ENCODE peak calls at places on chromosome 16, in nine cellular contexts. X is heart right ventricle, Q is lower leg skin, A is pancreas, I is IMR-90, Y is transverse colon, S is brain microvascular endothelial cell, U is progenitor cell of endocrine pancreas, P is cardiac muscle cell. Z is an unnamed sample.

GRCh38 chr16:58847902-58848661 is 114.0 kb upstream of the GOT2 start:
- DNase-seq in S (no peak), A (no peak), Y (no peak), I (no peak), Q (peak; percentile 17), U (no peak), X (no peak), P (no peak), Z (no peak)

GRCh38 chr16:8044796-8045195 is 545.5 kb downstream of the TMEM114 start:
- DNase-seq in I (no peak), U (no peak), A (no peak), S (no peak), Y (no peak), Q (no peak), P (no peak), X (no peak), Z (no peak)

GRCh38 chr16:64718481-64718880 is 403.4 kb downstream of the CDH11 start:
- DNase-seq in A (no peak), P (no peak), S (no peak), I (no peak), X (no peak), Q (no peak), Y (no peak), U (no peak), Z (no peak)

GRCh38 chr16:65117701-65118448 is 4.0 kb downstream of the CDH11 start:
- DNase-seq in A (peak; percentile 30), Q (peak; percentile 59), X (peak; percentile 72), Y (peak; percentile 70), P (peak; percentile 90), I (peak; percentile 90), U (peak; percentile 58), S (peak; percentile 89), Z (no peak)

GRCh38 chr16:9823510-9823909 is 358.7 kb downstream of the GRIN2A start:
- DNase-seq in P (no peak), A (no peak), S (no peak), Q (no peak), U (no peak), I (no peak), X (no peak), Y (no peak), Z (no peak)

GRCh38 chr16:2242598-2242997 is 6.4 kb downstream of the DNASE1L2 start:
- DNase-seq in S (no peak), P (no peak), Q (no peak), Y (no peak), X (no peak), I (no peak), U (no peak), A (no peak), Z (no peak)

GRCh38 chr16:81752225-81752875 is 26.7 kb upstream of the PLCG2 start:
- DNase-seq in P (peak; percentile 41), A (no peak), Q (peak; percentile 53), Y (peak; percentile 73), S (no peak), U (no peak), X (peak; percentile 64), I (no peak), Z (no peak)

GRCh38 chr16:1979271-1980025 is 1.8 kb downstream of the NOXO1 start:
- DNase-seq in Y (peak; percentile 92), X (no peak), Q (peak; percentile 71), I (no peak), P (peak; percentile 37), S (no peak), U (no peak), A (peak; percentile 84), Z (no peak)

GRCh38 chr16:74107795-74108610 is 188.6 kb upstream of the PSMD7 start:
- DNase-seq in A (peak; percentile 65), P (peak; percentile 45), X (peak; percentile 13), Q (peak; percentile 19), I (peak; percentile 2), S (peak; percentile 11), Y (peak; percentile 63), U (peak; percentile 16), Z (no peak)

GRCh38 chr16:72202014-72202413 is 30.1 kb upstream of the PMFBP1 start:
- DNase-seq in I (no peak), X (no peak), P (no peak), Q (no peak), S (no peak), Y (no peak), A (no peak), U (no peak), Z (no peak)

GRCh38 chr16:75496546-75496945 is 1.3 kb upstream of the CHST6 start:
- DNase-seq in S (no peak), Q (no peak), X (no peak), A (no peak), P (peak; percentile 39), I (no peak), Y (no peak), U (no peak), Z (no peak)

GRCh38 chr16:50771366-50771765 is 29.5 kb downstream of the CYLD start:
- DNase-seq in A (no peak), Y (no peak), X (no peak), Q (no peak), U (no peak), P (no peak), S (peak; percentile 40), I (peak; percentile 88), Z (no peak)

GRCh38 chr16:2987854-2988253 is 7.6 kb upstream of the PKMYT1 start:
- DNase-seq in U (no peak), Q (no peak), A (no peak), Y (no peak), X (no peak), S (no peak), P (no peak), I (no peak), Z (no peak)

GRCh38 chr16:87850009-87851006 is 19.0 kb downstream of the SLC7A5 start:
- DNase-seq in X (peak; percentile 58), Y (peak; percentile 72), P (peak; percentile 55), I (peak; percentile 31), Q (no peak), S (no peak), U (peak; percentile 78), A (peak; percentile 45), Z (peak; percentile 46)

GRCh38 chr16:83887088-83887487 is 11.8 kb upstream of the MLYCD start:
- DNase-seq in X (no peak), I (no peak), Y (peak; percentile 26), P (peak; percentile 32), A (no peak), Q (no peak), S (no peak), U (no peak), Z (no peak)

GRCh38 chr16:19722981-19723380 is 4.9 kb downstream of the IQCK start:
- DNase-seq in Q (no peak), S (no peak), A (no peak), Y (no peak), X (no peak), P (no peak), U (no peak), I (no peak), Z (no peak)

GRCh38 chr16:9097266-9098219 is 6.1 kb downstream of the HAPSTR1 start:
- DNase-seq in Q (no peak), Y (no peak), A (no peak), X (no peak), U (no peak), S (no peak), I (no peak), P (no peak), Z (no peak)

GRCh38 chr16:2586241-2586640 is 48.4 kb downstream of the PDPK1 start:
- DNase-seq in P (no peak), U (no peak), S (no peak), Y (no peak), X (no peak), Q (no peak), A (no peak), I (no peak), Z (no peak)

GRCh38 chr16:31329671-31330552 is 25.1 kb upstream of the ITGAX start:
- DNase-seq in I (no peak), X (no peak), S (no peak), A (no peak), Y (no peak), U (no peak), Q (no peak), P (no peak), Z (no peak)
- TF ChIP-seq CTCF in I (no peak), X (no peak), S (no peak), A (no peak), Y (no peak), U (no peak), Q (no peak), P (no peak), Z (no peak)

GRCh38 chr16:17206712-17207111 is 264.0 kb downstream of the XYLT1 start:
- DNase-seq in A (no peak), Q (no peak), P (no peak), Y (no peak), S (no peak), X (no peak), U (no peak), I (no peak), Z (no peak)
- TF ChIP-seq CTCF in A (no peak), Q (no peak), P (no peak), Y (no peak), S (no peak), X (no peak), U (no peak), I (no peak), Z (no peak)

GRCh38 chr16:78513838-78514237 is 414.4 kb downstream of the WWOX start:
- DNase-seq in Q (no peak), X (no peak), I (no peak), A (no peak), S (no peak), U (no peak), Y (no peak), P (no peak), Z (no peak)
- TF ChIP-seq CTCF in Q (no peak), X (no peak), I (no peak), A (no peak), S (no peak), U (no peak), Y (no peak), P (no peak), Z (no peak)

GRCh38 chr16:85306071-85306792 is 194.0 kb upstream of the CIBAR2 start:
- DNase-seq in A (peak; percentile 62), P (peak; percentile 92), Q (peak; percentile 88), Y (peak; percentile 87), U (no peak), X (peak; percentile 87), S (peak; percentile 81), I (peak; percentile 87), Z (peak; percentile 76)

GRCh38 chr16:85302018-85302847 is 190.0 kb upstream of the CIBAR2 start:
- DNase-seq in Q (no peak), X (no peak), Y (no peak), A (no peak), I (peak; percentile 59), P (peak; percentile 41), S (no peak), U (no peak), Z (no peak)

GRCh38 chr16:85302848-85303353 is 190.6 kb upstream of the CIBAR2 start:
- DNase-seq in Q (no peak), Y (no peak), I (no peak), U (no peak), S (no peak), P (no peak), A (no peak), X (no peak), Z (no peak)

GRCh38 chr16:85303354-85303883 is 191.1 kb upstream of the CIBAR2 start:
- DNase-seq in X (peak; percentile 61), A (peak; percentile 65), Y (peak; percentile 71), I (no peak), S (no peak), U (peak; percentile 62), Q (no peak), P (peak; percentile 59), Z (no peak)

GRCh38 chr16:85304337-85304736 is 192.1 kb upstream of the CIBAR2 start:
- DNase-seq in X (no peak), S (no peak), Y (no peak), I (no peak), P (no peak), A (no peak), U (no peak), Q (no peak), Z (no peak)
- TF ChIP-seq CTCF in X (no peak), S (no peak), Y (no peak), I (no peak), P (no peak), A (no peak), U (no peak), Q (no peak), Z (no peak)